ENCODE peak calls at places on chromosome 4, in five cellular contexts. R is endothelial cell of umbilical vein, V is GM23338, A is K562, M is GM12878. E is an unnamed sample.

GRCh38 chr4:85724801-85725548 is 250.0 kb downstream of the ARHGAP24 start:
- DNase-seq in A (no peak), M (no peak), R (no peak), V (no peak), E (no peak)

GRCh38 chr4:55321707-55322264 is 24.3 kb upstream of the SRD5A3 start:
- DNase-seq in V (peak), A (peak), M (peak), R (peak), E (peak)

GRCh38 chr4:8893227-8893623 is 21.6 kb upstream of the HMX1 start:
- DNase-seq in M (no peak), A (no peak), V (no peak), R (no peak), E (no peak)

GRCh38 chr4:64538219-64538618 is 129.0 kb upstream of the TECRL start:
- DNase-seq in R (no peak), M (no peak), V (peak), A (no peak), E (no peak)

GRCh38 chr4:145234086-145234694 is 53.8 kb upstream of the OTUD4 start:
- DNase-seq in M (peak), A (peak), R (peak), V (peak), E (no peak)

GRCh38 chr4:99998062-99998880 is 48.2 kb upstream of the H2AZ1 start:
- DNase-seq in R (peak), A (no peak), V (peak), M (peak), E (peak)

GRCh38 chr4:26558166-26558895 is 25.6 kb upstream of the TBC1D19 start:
- DNase-seq in V (no peak), A (no peak), R (no peak), M (no peak), E (no peak)

GRCh38 chr4:7806724-7807123 is 132.9 kb downstream of the AFAP1 start:
- DNase-seq in A (no peak), V (no peak), R (no peak), M (no peak), E (no peak)

GRCh38 chr4:153542835-153543234 is 76.7 kb downstream of the TMEM131L start:
- DNase-seq in R (no peak), A (peak), V (peak), M (no peak), E (no peak)

GRCh38 chr4:151664289-151664688 is 96.5 kb downstream of the GATB start:
- DNase-seq in R (no peak), V (no peak), M (no peak), A (no peak), E (no peak)

GRCh38 chr4:1576961-1577814 is 106.9 kb downstream of the FAM53A start:
- DNase-seq in M (no peak), V (no peak), A (no peak), R (no peak), E (no peak)
- TF ChIP-seq EZH2 in M (no peak), V (no peak), A (no peak), R (no peak), E (no peak)

GRCh38 chr4:158164849-158165248 is 8.0 kb downstream of the GASK1B start:
- DNase-seq in A (no peak), V (no peak), R (peak), M (no peak), E (no peak)
- TF ChIP-seq POLR2AphosphoS5 in A (no peak), V (no peak), R (no peak), M (no peak), E (no peak)

GRCh38 chr4:112896326-112896892 is 153.0 kb upstream of the ANK2 start:
- DNase-seq in R (no peak), M (no peak), A (no peak), V (peak), E (no peak)

GRCh38 chr4:112897548-112897947 is 151.9 kb upstream of the ANK2 start:
- DNase-seq in R (peak), A (no peak), M (no peak), V (peak), E (no peak)

GRCh38 chr4:112894480-112894879 is 155.0 kb upstream of the ANK2 start:
- DNase-seq in M (no peak), R (no peak), A (no peak), V (no peak), E (no peak)

GRCh38 chr4:112894951-112895350 is 154.5 kb upstream of the ANK2 start:
- DNase-seq in A (no peak), M (no peak), R (no peak), V (no peak), E (no peak)

GRCh38 chr4:112895785-112896184 is 153.7 kb upstream of the ANK2 start:
- DNase-seq in V (peak), M (peak), R (no peak), A (no peak), E (no peak)
- H3K4me3 ChIP-seq in V (peak), M (no peak), R (no peak), A (no peak), E (no peak)

DNA sequence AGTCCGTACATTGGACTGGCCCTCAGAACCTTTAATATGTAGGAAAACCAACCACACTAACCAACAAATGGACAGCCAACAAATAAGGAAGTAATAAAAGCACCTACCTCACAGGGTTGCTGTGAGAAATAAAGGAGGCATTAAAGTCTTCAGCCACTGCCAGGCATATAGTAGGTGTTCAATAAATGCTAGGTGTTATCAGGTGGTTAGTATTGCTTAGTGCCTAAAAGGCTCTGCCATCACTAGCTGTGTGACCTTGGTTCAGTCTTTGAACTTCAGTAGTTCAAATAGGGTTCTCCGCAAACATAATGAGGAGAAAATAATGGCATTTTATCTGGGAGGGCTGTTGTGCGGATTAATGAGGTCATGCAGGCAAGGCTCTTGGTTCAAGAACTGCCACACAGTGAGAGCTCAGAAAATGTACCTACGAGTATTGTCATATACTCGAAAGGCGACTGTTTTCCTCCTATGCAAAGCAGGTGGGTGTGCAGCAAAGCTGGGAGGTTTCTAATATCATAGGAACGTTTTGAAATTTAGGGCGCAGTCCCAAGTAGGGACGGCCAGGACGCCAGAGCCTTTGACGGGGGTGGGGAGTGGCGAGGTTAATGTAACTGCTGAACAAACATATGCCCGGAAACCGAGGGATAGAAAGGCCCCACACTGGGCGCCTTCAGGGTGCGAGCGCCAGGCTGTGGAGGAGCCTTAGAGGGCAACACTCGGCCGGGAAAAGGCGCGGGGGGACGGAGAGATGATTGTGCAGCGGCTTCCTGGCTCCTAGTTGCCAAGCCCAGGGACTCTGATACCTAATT is 7.0 kb upstream of the GSX2 start:
- DNase-seq in R (no peak), M (no peak), A (no peak), V (no peak), E (no peak)
- TF ChIP-seq EZH2 in R (no peak), M (no peak), A (no peak), V (peak), E (no peak)

DNA sequence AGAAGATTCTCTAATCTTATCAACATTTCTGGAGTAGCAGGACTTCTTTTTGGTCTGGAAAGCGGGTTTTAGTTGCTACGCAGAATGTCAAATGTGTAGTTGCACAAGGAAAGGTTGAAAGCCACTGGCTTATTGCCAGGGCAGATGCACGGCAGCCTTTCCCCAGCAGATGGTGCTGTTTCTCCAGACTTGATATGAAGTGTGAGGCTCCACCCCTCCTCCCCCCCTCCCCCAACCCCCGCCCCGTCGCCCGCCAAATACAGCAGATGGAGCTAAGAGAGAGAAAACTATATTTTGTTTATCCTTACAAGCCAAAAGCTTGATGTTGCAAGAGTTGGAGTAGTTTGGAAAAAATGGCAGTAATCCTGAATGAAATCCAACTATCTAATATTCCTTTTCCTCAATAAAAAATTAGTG is 32.0 kb downstream of the ENOPH1 start:
- DNase-seq in V (peak), A (peak), R (peak), M (peak), E (peak)
- TF ChIP-seq POLR2AphosphoS5 in V (no peak), A (peak), R (no peak), M (no peak), E (peak)

GRCh38 chr4:17721496-17722360 is 59.7 kb downstream of the FAM184B start:
- DNase-seq in M (no peak), R (no peak), V (no peak), A (no peak), E (no peak)
- H3K4me3 ChIP-seq in M (no peak), R (no peak), V (no peak), A (no peak), E (no peak)

GRCh38 chr4:42150653-42151567 is 1.5 kb downstream of the BEND4 start:
- DNase-seq in V (peak), R (no peak), A (no peak), M (no peak), E (no peak)
- TF ChIP-seq EZH2 in V (no peak), R (peak), A (no peak), M (no peak), E (peak)